ENCODE peak calls at places on chromosomes 13 and 19, in seven cellular contexts. A, Q, L, V, J, K and X are unnamed samples.

GRCh38 chr13:114132419-114133121 is at the start of gene RASA3:
- DNase-seq in A (peak; percentile 76), Q (no peak), L (peak; percentile 72), V (peak; percentile 79), J (peak; percentile 93), K (peak; percentile 84), X (peak; percentile 74)

GRCh38 chr13:95176611-95177259 is 124.5 kb downstream of the ABCC4 start:
- DNase-seq in A (no peak), Q (no peak), L (no peak), V (peak; percentile 36), J (no peak), K (no peak), X (peak; percentile 75)

GRCh38 chr19:49335071-49335783 is at the start of gene CD37:
- DNase-seq in A (peak; percentile 54), Q (no peak), L (no peak), V (no peak), J (no peak), K (peak; percentile 37), X (no peak)

GRCh38 chr19:2507109-2507508 is 31.2 kb downstream of the GADD45B start:
- DNase-seq in A (no peak), Q (no peak), L (no peak), V (peak; percentile 89), J (peak; percentile 76), K (peak; percentile 61), X (peak; percentile 57)

GRCh38 chr13:42170029-42170428 is 101.9 kb upstream of the AKAP11 start:
- DNase-seq in A (no peak), Q (no peak), L (no peak), V (no peak), J (no peak), K (no peak), X (no peak)

GRCh38 chr13:24004142-24004541 is 106.8 kb upstream of the C1QTNF9B start:
- DNase-seq in A (no peak), Q (no peak), L (no peak), V (no peak), J (no peak), K (no peak), X (no peak)

GRCh38 chr13:73096173-73097117 is 37.6 kb downstream of the KLF5 start:
- DNase-seq in A (no peak), Q (no peak), L (no peak), V (peak; percentile 38), J (no peak), K (no peak), X (no peak)

GRCh38 chr13:49629196-49629938 is 1.1 kb downstream of the ARL11 start:
- DNase-seq in A (no peak), Q (no peak), L (no peak), V (no peak), J (no peak), K (no peak), X (no peak)

GRCh38 chr19:11204943-11205349 is 7.6 kb upstream of the KANK2 start:
- DNase-seq in A (no peak), Q (no peak), L (peak; percentile 48), V (no peak), J (peak; percentile 45), K (no peak), X (no peak)

GRCh38 chr19:21482863-21483276 is 22.5 kb upstream of the ZNF429 start:
- DNase-seq in A (peak; percentile 55), Q (no peak), L (peak; percentile 28), V (no peak), J (peak; percentile 33), K (peak; percentile 48), X (peak; percentile 22)

GRCh38 chr13:112931028-112931934 is 37.7 kb upstream of the MCF2L start:
- DNase-seq in A (no peak), Q (peak; percentile 37), L (no peak), V (peak; percentile 76), J (peak; percentile 63), K (peak; percentile 57), X (peak; percentile 67)

GRCh38 chr13:94968040-94968756 is 255.9 kb upstream of the SOX21 start:
- DNase-seq in A (no peak), Q (no peak), L (no peak), V (no peak), J (peak; percentile 56), K (no peak), X (no peak)

GRCh38 chr13:114107686-114108081 is 24.7 kb downstream of the RASA3 start:
- DNase-seq in A (peak; percentile 50), Q (no peak), L (no peak), V (peak; percentile 91), J (peak; percentile 96), K (peak; percentile 8), X (peak; percentile 65)

GRCh38 chr19:2702170-2703076 is at the start of gene GNG7:
- DNase-seq in A (peak; percentile 94), Q (no peak), L (peak; percentile 90), V (peak; percentile 61), J (peak; percentile 94), K (peak; percentile 96), X (peak; percentile 69)

GRCh38 chr13:62997038-62997619 is 1581.5 kb upstream of the PCDH20 start:
- DNase-seq in A (no peak), Q (no peak), L (no peak), V (no peak), J (no peak), K (no peak), X (no peak)

DNA sequence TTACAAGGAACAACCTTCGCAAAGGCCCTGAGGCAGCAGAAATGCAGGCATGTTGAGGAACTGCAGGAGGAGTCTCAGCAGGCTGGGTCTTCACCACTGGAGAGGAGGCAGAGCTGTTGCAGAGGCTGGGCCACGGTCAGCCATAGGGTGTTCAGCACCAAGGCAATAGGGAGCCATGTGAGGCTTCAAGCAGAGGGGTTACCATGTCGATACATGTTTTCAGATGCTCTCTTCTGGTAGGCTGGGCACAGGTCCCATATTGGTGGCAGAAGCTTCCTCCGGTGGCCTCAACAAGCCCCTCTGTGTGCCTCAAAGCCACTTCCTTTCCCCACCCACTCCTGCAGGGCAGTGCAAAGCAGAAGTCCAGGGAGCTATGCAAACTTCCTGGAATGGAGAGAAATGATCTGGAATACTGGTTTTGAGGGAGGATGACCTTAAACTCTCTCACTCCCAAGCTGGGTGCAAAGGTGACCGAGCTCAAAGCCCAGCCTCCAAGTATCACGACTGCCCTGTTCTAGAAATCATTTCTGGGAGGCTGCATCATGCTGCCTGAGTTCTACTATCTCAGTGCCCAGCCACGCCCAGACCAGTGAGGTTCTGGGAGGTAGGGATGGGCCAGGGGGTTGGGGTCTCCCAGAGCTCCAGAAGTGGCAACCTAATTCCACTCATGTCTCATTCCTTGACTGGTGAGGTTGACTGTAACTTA is at the start of gene FUT6:
- DNase-seq in A (no peak), Q (no peak), L (no peak), V (no peak), J (no peak), K (peak; percentile 61), X (no peak)
- TF ChIP-seq CTCF in A (no peak), Q (no peak), L (no peak), V (no peak), J (no peak), K (no peak), X (no peak)

DNA sequence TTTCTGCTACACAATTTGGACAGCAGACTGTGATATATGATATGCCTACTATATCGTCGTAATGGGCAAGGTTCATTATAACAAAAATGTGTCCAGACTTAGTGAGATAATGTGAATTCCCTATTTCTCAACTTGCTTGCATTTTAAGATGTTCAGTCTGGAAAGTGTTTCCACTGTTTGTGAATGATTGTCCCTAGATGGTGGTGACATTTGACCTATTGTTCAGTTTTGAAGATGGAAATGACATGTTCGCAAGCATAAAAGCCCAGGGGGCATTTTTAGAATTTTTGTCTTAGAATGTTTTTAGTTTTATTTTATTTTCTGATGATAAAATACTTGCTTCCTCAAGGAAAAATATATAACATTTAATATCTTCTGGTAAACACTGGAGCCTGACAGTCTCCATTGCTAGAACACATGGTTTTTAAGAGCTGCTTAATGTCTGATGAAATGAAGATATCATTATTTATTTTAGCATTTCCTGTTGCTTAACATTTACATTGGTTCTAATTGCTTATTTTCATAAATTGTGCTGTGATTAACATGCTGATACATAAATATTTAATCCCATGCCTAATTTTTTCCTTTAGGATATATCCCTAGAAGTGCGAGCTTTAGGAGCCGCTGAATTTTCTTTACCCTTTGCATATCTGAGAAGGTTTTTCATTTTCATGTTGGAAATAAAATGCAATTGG is 27.1 kb downstream of the MBNL2 start:
- DNase-seq in A (no peak), Q (no peak), L (no peak), V (no peak), J (no peak), K (no peak), X (no peak)
- H3K4me3 ChIP-seq in A (no peak overlapping the region), Q (no peak overlapping the region), L (no peak overlapping the region), V (peak overlapping the region; percentile 9), J (no peak overlapping the region), K (no peak overlapping the region), X (no peak overlapping the region)

GRCh38 chr19:970695-971094 is 13.4 kb upstream of the WDR18 start:
- DNase-seq in A (no peak), Q (no peak), L (no peak), V (no peak), J (peak; percentile 49), K (no peak), X (no peak)
- TF ChIP-seq CTCF in A (peak; percentile 40), Q (peak; percentile 55), L (peak; percentile 44), V (peak; percentile 45), J (peak; percentile 54), K (peak; percentile 43), X (peak; percentile 65)

GRCh38 chr19:4278460-4278901 is 585 bp upstream of the SHD start:
- DNase-seq in A (no peak), Q (no peak), L (no peak), V (no peak), J (no peak), K (no peak), X (no peak)

GRCh38 chr19:4278010-4278409 is 1.1 kb upstream of the SHD start:
- DNase-seq in A (no peak), Q (no peak), L (no peak), V (no peak), J (no peak), K (no peak), X (no peak)

GRCh38 chr19:4278926-4279529 is at the start of gene SHD:
- DNase-seq in A (no peak), Q (no peak), L (no peak), V (no peak), J (no peak), K (no peak), X (no peak)

GRCh38 chr19:4277051-4277700 is 1.9 kb upstream of the SHD start:
- DNase-seq in A (no peak), Q (no peak), L (no peak), V (no peak), J (no peak), K (no peak), X (no peak)

DNA sequence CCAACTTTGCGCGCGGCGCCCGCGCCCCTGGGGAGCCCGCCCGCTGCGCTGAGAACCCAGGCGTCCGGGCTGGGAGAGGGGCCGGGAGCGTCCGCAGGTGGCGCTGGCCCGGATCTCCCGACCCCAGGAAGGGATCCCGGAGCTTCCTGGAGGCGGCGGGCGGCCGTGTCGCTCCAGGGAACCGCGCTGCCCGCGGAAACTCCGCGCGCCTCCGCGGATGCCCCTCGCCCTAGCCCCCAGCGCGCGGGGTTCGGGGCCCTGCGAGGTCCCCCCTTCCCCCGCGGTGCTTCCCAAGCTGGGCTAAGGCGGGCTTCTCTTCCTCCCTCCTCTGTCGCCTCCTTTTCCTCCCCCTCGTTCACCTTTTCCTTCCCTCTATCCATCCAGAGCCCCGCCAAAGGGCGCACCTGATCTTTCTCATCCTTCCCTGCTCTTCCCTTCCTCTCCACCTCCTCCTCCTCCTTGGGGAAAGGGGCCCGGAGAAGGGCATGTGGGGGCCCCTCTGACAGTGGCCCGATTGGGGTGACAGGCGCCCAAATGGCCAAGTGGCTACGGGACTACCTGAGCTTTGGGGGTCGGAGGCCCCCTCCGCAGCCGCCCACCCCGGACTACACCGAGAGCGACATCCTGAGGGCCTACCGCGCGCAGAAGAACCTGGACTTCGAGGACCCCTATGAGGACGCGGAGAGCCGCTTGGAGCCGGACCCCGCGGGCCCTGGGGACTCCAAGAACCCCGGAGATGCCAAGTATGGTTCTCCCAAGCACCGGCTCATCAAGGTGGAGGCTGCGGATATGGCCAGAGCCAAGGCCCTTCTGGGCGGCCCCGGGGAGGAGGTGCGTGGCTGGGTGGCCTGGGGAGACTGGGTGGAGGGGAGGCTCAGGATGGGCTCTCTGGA is 710 bp downstream of the SHD start:
- DNase-seq in A (no peak), Q (no peak), L (no peak), V (no peak), J (no peak), K (no peak), X (no peak)
- H3K4me3 ChIP-seq in A (no peak overlapping the region), Q (no peak overlapping the region), L (peak overlapping the region; percentile 47), V (no peak overlapping the region), J (no peak overlapping the region), K (no peak overlapping the region), X (no peak overlapping the region)